ENCODE peak calls at places on chromosomes 3 and 15, in five cellular contexts. U, X, D, C and Z are unnamed samples.

GRCh38 chr3:126216416-126216815 is 36.0 kb upstream of the ALDH1L1 start:
- DNase-seq in C (no peak), U (no peak), X (no peak), D (no peak), Z (no peak)

GRCh38 chr3:14507345-14507741 is 32.8 kb downstream of the GRIP2 start:
- DNase-seq in D (no peak), C (no peak), X (no peak), U (no peak), Z (peak; percentile 61)

GRCh38 chr3:111910806-111911205 is 51.7 kb downstream of the PHLDB2 start:
- DNase-seq in U (no peak), D (no peak), X (no peak), C (no peak), Z (no peak)

GRCh38 chr3:72347819-72348319 is 500.4 kb downstream of the SHQ1 start:
- DNase-seq in D (peak; percentile 26), X (peak; percentile 95), C (peak; percentile 40), U (no peak), Z (no peak)

GRCh38 chr3:9007928-9008327 is 44.7 kb upstream of the RAD18 start:
- DNase-seq in D (no peak), X (no peak), C (no peak), U (no peak), Z (no peak)

GRCh38 chr3:4983739-4984510 is 4.7 kb downstream of the BHLHE40 start:
- DNase-seq in X (no peak), C (peak; percentile 41), D (peak; percentile 56), U (no peak), Z (no peak)

GRCh38 chr15:31752363-31752762 is 278.0 kb upstream of the CHRNA7 start:
- DNase-seq in X (no peak), D (no peak), C (no peak), U (no peak), Z (no peak)

GRCh38 chr3:44159901-44160300 is 81.8 kb upstream of the TOPAZ1 start:
- DNase-seq in X (no peak), D (no peak), U (no peak), C (no peak), Z (no peak)

GRCh38 chr3:151770941-151771340 is 37.2 kb downstream of the AADACL2 start:
- DNase-seq in D (no peak), U (no peak), X (no peak), C (no peak), Z (no peak)

GRCh38 chr15:45794768-45795486 is 160.1 kb downstream of the SQOR start:
- DNase-seq in X (no peak), C (no peak), U (no peak), D (no peak), Z (peak; percentile 94)

GRCh38 chr3:111809196-111809595 is 49.9 kb upstream of the PHLDB2 start:
- DNase-seq in U (no peak), D (no peak), C (no peak), X (no peak), Z (no peak)

GRCh38 chr3:47890832-47891620 is 88.1 kb downstream of the DHX30 start:
- DNase-seq in D (no peak), C (no peak), U (no peak), X (no peak), Z (no peak)

GRCh38 chr3:168884353-168884903 is 779.1 kb downstream of the MECOM start:
- DNase-seq in X (peak; percentile 71), U (peak; percentile 16), D (no peak), C (no peak), Z (no peak)